ENCODE peak calls at places on chromosome 16, in nine cellular contexts. Z, Y, F, G, E, B, S, I and U are unnamed samples.

GRCh38 chr16:31472559-31473203 is 729 bp downstream of the TGFB1I1 start:
- DNase-seq in Z (peak; percentile 91), Y (no peak), F (peak; percentile 91), G (peak; percentile 93), E (peak; percentile 89), B (peak; percentile 29), S (peak; percentile 88), I (no peak), U (no peak)

GRCh38 chr16:62711797-62712196 is 675.6 kb upstream of the CDH8 start:
- DNase-seq in Z (no peak), Y (no peak), F (peak; percentile 26), G (no peak), E (no peak), B (no peak), S (no peak), I (no peak), U (no peak)

GRCh38 chr16:50238868-50239301 is 27.5 kb upstream of the ADCY7 start:
- DNase-seq in Z (no peak), Y (no peak), F (no peak), G (no peak), E (no peak), B (peak; percentile 74), S (peak; percentile 16), I (no peak), U (no peak)

GRCh38 chr16:2904922-2905240 is 6.8 kb upstream of the FLYWCH1 start:
- DNase-seq in Z (no peak), Y (no peak), F (no peak), G (no peak), E (no peak), B (no peak), S (no peak), I (no peak), U (no peak)

GRCh38 chr16:10543231-10543630 is 37.2 kb downstream of the EMP2 start:
- DNase-seq in Z (no peak), Y (no peak), F (no peak), G (no peak), E (no peak), B (no peak), S (no peak), I (no peak), U (no peak)

GRCh38 chr16:75506567-75506966 is 11.3 kb upstream of the CHST6 start:
- DNase-seq in Z (no peak), Y (no peak), F (no peak), G (no peak), E (peak; percentile 89), B (no peak), S (peak; percentile 66), I (no peak), U (peak; percentile 22)

GRCh38 chr16:58032710-58033293 is 7.2 kb downstream of the MMP15 start:
- DNase-seq in Z (peak; percentile 81), Y (no peak), F (no peak), G (no peak), E (no peak), B (no peak), S (no peak), I (no peak), U (no peak)

GRCh38 chr16:85054948-85055502 is 27.4 kb downstream of the KIAA0513 start:
- DNase-seq in Z (no peak), Y (no peak), F (no peak), G (no peak), E (peak; percentile 69), B (no peak), S (no peak), I (no peak), U (no peak)

GRCh38 chr16:48047755-48048154 is 108.0 kb downstream of the ABCC12 start:
- DNase-seq in Z (no peak), Y (no peak), F (no peak), G (no peak), E (no peak), B (no peak), S (no peak), I (no peak), U (no peak)

GRCh38 chr16:30429678-30430427 is at the start of gene DCTPP1:
- DNase-seq in Z (peak; percentile 95), Y (peak; percentile 99), F (peak; percentile 92), G (peak; percentile 99), E (peak; percentile 99), B (peak; percentile 98), S (peak; percentile 100), I (peak; percentile 93), U (peak; percentile 99)

GRCh38 chr16:31367875-31368274 is 12.9 kb downstream of the ITGAX start:
- DNase-seq in Z (no peak), Y (peak; percentile 89), F (no peak), G (no peak), E (no peak), B (no peak), S (no peak), I (no peak), U (peak; percentile 72)